ENCODE peak calls at places on chromosomes 7 and 10, in seven cellular contexts. J is HFF-Myc, R is fibroblast of the aortic adventitia, X is cardiac fibroblast, T is gastrocnemius medialis, I is GM13977, S is uterus. D is an unnamed sample.

GRCh38 chr7:50531401-50531906 is 33.8 kb downstream of the DDC start:
- DNase-seq in J (no peak), I (no peak), S (no peak), T (no peak), R (no peak), X (peak; percentile 70), D (no peak)

GRCh38 chr10:78170026-78170475 is 136.4 kb downstream of the RPS24 start:
- DNase-seq in I (no peak), S (no peak), X (peak; percentile 72), T (no peak), J (no peak), R (peak; percentile 55), D (peak; percentile 56)

GRCh38 chr7:143003393-143004051 is 23.4 kb downstream of the OR9A2 start:
- DNase-seq in I (peak; percentile 60), T (no peak), S (no peak), R (peak; percentile 75), X (peak; percentile 73), J (no peak), D (peak; percentile 39)

GRCh38 chr10:52639652-52640051 is 132.9 kb downstream of the MBL2 start:
- DNase-seq in S (no peak), I (no peak), J (no peak), T (no peak), X (no peak), R (no peak), D (peak; percentile 50)

GRCh38 chr10:14723052-14723689 is 51.5 kb downstream of the FAM107B start:
- DNase-seq in J (no peak), S (no peak), X (no peak), I (no peak), R (no peak), T (no peak), D (no peak)

GRCh38 chr7:107505997-107506682 is 36.3 kb downstream of the GPR22 start:
- DNase-seq in R (no peak), X (peak; percentile 31), S (no peak), J (no peak), I (no peak), T (no peak), D (no peak)

GRCh38 chr7:90211391-90212148 is at the start of gene STEAP2:
- DNase-seq in R (peak; percentile 91), I (peak; percentile 65), S (peak; percentile 95), J (peak; percentile 53), X (peak; percentile 92), T (peak; percentile 55), D (peak; percentile 89)

GRCh38 chr10:71005337-71006305 is 117.3 kb upstream of the PCBD1 start:
- DNase-seq in J (no peak), S (no peak), T (no peak), X (no peak), R (no peak), I (no peak), D (no peak)

GRCh38 chr10:102266670-102267069 is 21.3 kb downstream of the GBF1 start:
- DNase-seq in J (no peak), R (no peak), X (no peak), T (no peak), S (no peak), I (no peak), D (no peak)

GRCh38 chr7:2109251-2109935 is 123.4 kb downstream of the MAD1L1 start:
- DNase-seq in R (no peak), I (no peak), X (no peak), J (no peak), T (no peak), S (no peak), D (no peak)

GRCh38 chr10:107576746-107577145 is 412.2 kb upstream of the SORCS1 start:
- DNase-seq in J (no peak), T (peak; percentile 17), R (no peak), X (no peak), I (no peak), S (no peak), D (no peak)

GRCh38 chr10:43598447-43598846 is 7.8 kb upstream of the ZNF485 start:
- DNase-seq in X (peak; percentile 68), T (no peak), S (no peak), I (no peak), J (no peak), R (peak; percentile 29), D (no peak)

GRCh38 chr10:31030216-31030615 is 1.4 kb downstream of the ZNF438 start:
- DNase-seq in I (no peak), X (no peak), R (peak; percentile 59), S (no peak), J (no peak), T (peak; percentile 35), D (no peak)

GRCh38 chr7:17651296-17651695 is 289.0 kb downstream of the SNX13 start:
- DNase-seq in I (no peak), J (no peak), R (peak; percentile 73), X (no peak), S (no peak), T (no peak), D (no peak)

GRCh38 chr10:68550747-68551411 is 9.3 kb upstream of the TET1 start:
- DNase-seq in J (peak; percentile 80), X (peak; percentile 91), I (peak; percentile 75), R (peak; percentile 90), S (peak; percentile 26), T (peak; percentile 35), D (peak; percentile 80)

GRCh38 chr10:111962951-111963350 is 220.6 kb downstream of the GPAM start:
- DNase-seq in J (no peak), X (no peak), I (no peak), R (no peak), T (no peak), S (no peak), D (no peak)

GRCh38 chr10:116627386-116627933 is 6.7 kb downstream of the PNLIPRP2 start:
- DNase-seq in X (no peak), R (no peak), J (no peak), I (no peak), T (no peak), S (no peak), D (no peak)

GRCh38 chr7:50544992-50545391 is 20.2 kb downstream of the DDC start:
- DNase-seq in S (no peak), J (no peak), T (no peak), I (no peak), X (no peak), R (no peak), D (no peak)

GRCh38 chr7:24227603-24228359 is 56.2 kb upstream of the NPY start:
- DNase-seq in T (no peak), X (no peak), S (no peak), R (no peak), J (no peak), I (peak; percentile 28), D (no peak)

GRCh38 chr10:24866615-24867583 is 85.5 kb downstream of the PRTFDC1 start:
- DNase-seq in J (no peak), T (peak; percentile 35), I (no peak), S (peak; percentile 60), X (peak; percentile 89), R (peak; percentile 79), D (peak; percentile 68)

GRCh38 chr10:71850021-71850744 is 868 bp downstream of the PSAP start:
- DNase-seq in S (no peak), X (no peak), T (no peak), J (no peak), R (no peak), I (no peak), D (no peak)

GRCh38 chr7:74191231-74191630 is 17.1 kb downstream of the EIF4H start:
- DNase-seq in T (no peak), J (no peak), X (no peak), R (no peak), S (no peak), I (no peak), D (no peak)

GRCh38 chr10:125782661-125783060 is 7.0 kb upstream of the MMP21 start:
- DNase-seq in R (no peak), X (no peak), T (no peak), S (no peak), I (no peak), J (no peak), D (peak; percentile 27)

GRCh38 chr7:70353310-70353947 is 755.2 kb downstream of the AUTS2 start:
- DNase-seq in X (no peak), S (no peak), I (no peak), R (no peak), J (no peak), T (no peak), D (no peak)

GRCh38 chr7:93877742-93878141 is 12.8 kb downstream of the TFPI2 start:
- DNase-seq in S (no peak), X (no peak), T (no peak), R (peak; percentile 13), J (no peak), I (no peak), D (no peak)
- TF ChIP-seq CTCF in S (no peak), X (no peak), T (no peak), R (no peak), J (no peak), I (no peak), D (peak; percentile 7)

DNA sequence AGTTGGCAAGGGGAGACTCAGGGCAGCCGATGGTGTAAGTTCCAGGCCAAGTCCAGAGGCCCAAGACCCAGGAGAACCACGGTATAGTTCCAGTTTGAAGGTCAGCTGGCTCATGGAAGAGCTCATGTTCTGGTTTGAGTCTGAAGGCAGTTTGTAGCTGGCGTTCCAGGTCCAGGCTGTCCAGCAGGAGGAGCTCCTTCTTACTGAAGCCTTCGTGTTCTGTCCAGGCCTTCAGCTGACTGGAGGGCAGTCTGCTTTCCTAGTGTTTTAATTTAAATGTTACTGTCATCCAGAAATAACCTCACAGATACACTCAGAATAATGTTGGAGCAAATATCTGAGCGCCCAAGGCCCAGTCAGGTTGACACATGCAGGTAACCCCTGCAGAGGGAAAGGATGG is 4.2 kb downstream of the SUN1 start:
- DNase-seq in S (no peak), I (no peak), X (peak; percentile 68), T (peak; percentile 69), R (peak; percentile 62), J (no peak), D (peak; percentile 45)
- TF ChIP-seq CTCF in S (peak; percentile 40), I (peak; percentile 22), X (peak; percentile 60), T (peak; percentile 23), R (peak; percentile 68), J (peak; percentile 62), D (peak; percentile 76)

DNA sequence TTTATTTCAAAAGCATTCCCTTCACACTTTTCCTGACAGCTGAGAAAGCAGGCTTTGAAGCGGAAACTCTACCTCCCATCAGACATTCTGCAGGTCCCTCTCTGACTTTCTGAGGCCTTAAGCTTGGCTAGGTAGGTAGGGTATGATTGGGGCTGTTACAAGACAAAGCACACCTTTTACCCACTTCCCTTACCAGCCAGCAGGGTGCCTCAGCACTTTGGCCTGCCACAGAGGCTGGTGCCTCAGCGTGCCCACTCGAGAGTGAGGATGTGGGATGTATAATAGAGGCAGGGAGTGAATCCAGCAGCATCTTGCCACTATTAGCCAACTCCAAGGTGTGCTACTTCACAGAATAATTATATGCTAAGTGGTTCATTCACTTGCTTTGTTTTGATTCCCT is 70.3 kb upstream of the PDE1C start:
- DNase-seq in J (no peak), X (no peak), T (no peak), R (no peak), S (no peak), I (no peak), D (no peak)
- TF ChIP-seq CTCF in J (no peak), X (peak; percentile 1), T (no peak), R (no peak), S (no peak), I (no peak), D (no peak)

DNA sequence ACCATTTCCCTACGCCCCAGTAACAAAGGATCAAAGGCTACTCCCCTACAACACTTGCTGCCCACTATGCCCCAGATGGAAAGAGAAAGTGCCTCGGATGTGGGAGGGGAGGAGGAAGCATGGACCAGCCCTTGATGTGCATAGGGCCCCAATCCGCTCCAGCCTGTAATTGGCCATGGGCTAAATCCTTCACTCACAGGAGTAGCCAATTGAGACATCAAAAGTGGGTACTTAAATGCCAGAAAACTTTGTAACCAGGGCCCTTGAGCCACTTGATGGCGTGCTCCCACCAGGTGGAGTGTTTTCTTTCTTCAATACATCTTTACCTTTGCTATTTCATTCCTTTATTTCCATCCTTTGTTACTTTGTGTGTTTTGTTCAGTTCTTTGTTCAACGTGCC is 500.5 kb upstream of the LRRN3 start:
- DNase-seq in T (no peak), J (no peak), S (no peak), R (no peak), I (no peak), X (no peak), D (no peak)
- TF ChIP-seq CTCF in T (no peak), J (no peak), S (no peak), R (no peak), I (peak; percentile 18), X (no peak), D (peak; percentile 18)